ENCODE peak calls at places on chromosomes 13 and 19, in four cellular contexts. One of them, this sample, is unnamed.

GRCh38 chr19:7507884-7508283 is 8.0 kb upstream of the ZNF358 start:
- DNase-seq in HepG2: peak; percentile 26
- DNase-seq in WTC11: peak; percentile 96
- DNase-seq in SK-N-SH: peak; percentile 73
- DNase-seq in this sample: peak; percentile 91

GRCh38 chr13:81017525-81018152 is 676.7 kb upstream of the SPRY2 start:
- DNase-seq in HepG2: peak; percentile 28
- DNase-seq in WTC11: no peak
- DNase-seq in SK-N-SH: peak; percentile 44
- DNase-seq in this sample: peak; percentile 11

GRCh38 chr13:99484405-99484981 is 16.8 kb upstream of the TM9SF2 start:
- DNase-seq in SK-N-SH: no peak
- DNase-seq in WTC11: no peak
- DNase-seq in HepG2: no peak
- DNase-seq in this sample: no peak

GRCh38 chr13:32504263-32504662 is 34.3 kb downstream of the N4BP2L2 start:
- DNase-seq in SK-N-SH: no peak
- DNase-seq in HepG2: peak; percentile 74
- DNase-seq in WTC11: no peak
- DNase-seq in this sample: no peak

GRCh38 chr19:3479177-3479818 is 1.0 kb downstream of the SMIM24 start:
- DNase-seq in SK-N-SH: peak; percentile 78
- DNase-seq in WTC11: peak; percentile 79
- DNase-seq in HepG2: no peak
- DNase-seq in this sample: peak; percentile 96

GRCh38 chr19:55519461-55520311 is 17.2 kb downstream of the SBK2 start:
- DNase-seq in SK-N-SH: no peak
- DNase-seq in HepG2: peak; percentile 11
- DNase-seq in WTC11: no peak
- DNase-seq in this sample: no peak

GRCh38 chr19:38321646-38322323 is 2.1 kb downstream of the KCNK6 start:
- DNase-seq in WTC11: no peak
- DNase-seq in HepG2: no peak
- DNase-seq in SK-N-SH: no peak
- DNase-seq in this sample: no peak

GRCh38 chr19:7230826-7231225 is 63.4 kb downstream of the INSR start:
- DNase-seq in SK-N-SH: no peak
- DNase-seq in WTC11: no peak
- DNase-seq in HepG2: no peak
- DNase-seq in this sample: no peak

GRCh38 chr13:74443623-74444022 is 309.4 kb upstream of the KLF12 start:
- DNase-seq in WTC11: no peak
- DNase-seq in SK-N-SH: no peak
- DNase-seq in HepG2: no peak
- DNase-seq in this sample: no peak

GRCh38 chr19:8208710-8209110 is 460 bp upstream of the CERS4 start:
- DNase-seq in HepG2: no peak
- DNase-seq in SK-N-SH: no peak
- DNase-seq in WTC11: no peak
- DNase-seq in this sample: peak; percentile 87

GRCh38 chr13:38899581-38899980 is 91.0 kb downstream of the STOML3 start:
- DNase-seq in HepG2: no peak
- DNase-seq in SK-N-SH: no peak
- DNase-seq in WTC11: no peak
- DNase-seq in this sample: no peak

GRCh38 chr19:2888739-2889224 is 11.9 kb upstream of the ZNF57 start:
- DNase-seq in HepG2: no peak
- DNase-seq in WTC11: peak; percentile 40
- DNase-seq in SK-N-SH: no peak
- DNase-seq in this sample: no peak

GRCh38 chr13:34842466-34842865 is 99.6 kb upstream of the NBEA start:
- DNase-seq in HepG2: no peak
- DNase-seq in SK-N-SH: no peak
- DNase-seq in WTC11: no peak
- DNase-seq in this sample: no peak

GRCh38 chr19:41882568-41883462 is at the start of gene ARHGEF1:
- DNase-seq in WTC11: peak; percentile 56
- DNase-seq in HepG2: no peak
- DNase-seq in SK-N-SH: peak; percentile 89
- DNase-seq in this sample: peak; percentile 89

GRCh38 chr19:7242601-7243258 is 51.5 kb downstream of the INSR start:
- DNase-seq in SK-N-SH: peak; percentile 49
- DNase-seq in WTC11: no peak
- DNase-seq in HepG2: no peak
- DNase-seq in this sample: no peak

GRCh38 chr13:83190020-83190419 is 692.3 kb downstream of the SLITRK1 start:
- DNase-seq in WTC11: no peak
- DNase-seq in HepG2: no peak
- DNase-seq in SK-N-SH: no peak
- DNase-seq in this sample: no peak

GRCh38 chr13:83183439-83184149 is 698.7 kb downstream of the SLITRK1 start:
- DNase-seq in SK-N-SH: no peak
- DNase-seq in HepG2: no peak
- DNase-seq in WTC11: no peak
- DNase-seq in this sample: no peak

GRCh38 chr13:83182845-83183244 is 699.4 kb downstream of the SLITRK1 start:
- DNase-seq in SK-N-SH: no peak
- DNase-seq in WTC11: no peak
- DNase-seq in HepG2: no peak
- DNase-seq in this sample: no peak

GRCh38 chr13:83184819-83185218 is 697.5 kb downstream of the SLITRK1 start:
- DNase-seq in HepG2: no peak
- DNase-seq in WTC11: no peak
- DNase-seq in SK-N-SH: no peak
- DNase-seq in this sample: no peak

GRCh38 chr13:83184150-83184475 is 698.2 kb downstream of the SLITRK1 start:
- DNase-seq in SK-N-SH: no peak
- DNase-seq in HepG2: no peak
- DNase-seq in WTC11: no peak
- DNase-seq in this sample: no peak
- TF ChIP-seq FOXJ3 in SK-N-SH: no peak
- TF ChIP-seq FOXJ3 in HepG2: no peak
- TF ChIP-seq FOXJ3 in WTC11: no peak
- TF ChIP-seq FOXJ3 in this sample: no peak

GRCh38 chr13:109180905-109181425 is 551.6 kb downstream of the MYO16 start:
- DNase-seq in WTC11: no peak
- DNase-seq in SK-N-SH: no peak
- DNase-seq in HepG2: peak; percentile 6
- DNase-seq in this sample: no peak
- TF ChIP-seq FOXJ3 in WTC11: no peak
- TF ChIP-seq FOXJ3 in SK-N-SH: no peak
- TF ChIP-seq FOXJ3 in HepG2: no peak
- TF ChIP-seq FOXJ3 in this sample: no peak

GRCh38 chr19:17505218-17505617 is 6.2 kb upstream of the PGLS start:
- DNase-seq in HepG2: no peak
- DNase-seq in WTC11: no peak
- DNase-seq in SK-N-SH: no peak
- DNase-seq in this sample: no peak

GRCh38 chr19:17503240-17503639 is 8.2 kb upstream of the PGLS start:
- DNase-seq in SK-N-SH: no peak
- DNase-seq in WTC11: no peak
- DNase-seq in HepG2: no peak
- DNase-seq in this sample: no peak

GRCh38 chr19:17504030-17504429 is 7.4 kb upstream of the PGLS start:
- DNase-seq in WTC11: no peak
- DNase-seq in SK-N-SH: no peak
- DNase-seq in HepG2: no peak
- DNase-seq in this sample: no peak

GRCh38 chr19:17504456-17504855 is 7.0 kb upstream of the PGLS start:
- DNase-seq in HepG2: no peak
- DNase-seq in WTC11: no peak
- DNase-seq in SK-N-SH: no peak
- DNase-seq in this sample: no peak

DNA sequence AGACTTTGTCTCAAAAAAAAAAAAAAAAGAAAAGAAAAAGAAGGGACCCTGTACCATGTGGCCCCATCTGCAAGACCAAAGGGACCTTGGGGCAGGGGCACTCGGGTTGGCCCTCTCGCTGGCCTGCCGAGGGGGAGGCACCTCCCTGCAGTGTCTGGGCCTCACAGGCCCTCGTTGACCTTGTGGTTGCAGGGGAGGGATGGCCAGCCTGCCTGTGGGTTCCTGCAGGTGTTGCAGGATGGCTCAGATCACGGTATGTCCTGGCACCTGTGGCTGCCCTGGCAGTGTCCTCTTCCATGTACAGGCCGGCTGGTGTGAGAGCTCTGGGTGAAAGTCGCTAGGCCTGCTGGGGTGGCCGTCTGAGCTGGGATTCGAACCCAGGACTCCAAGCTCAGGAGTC is 4.7 kb upstream of the PGLS start:
- DNase-seq in HepG2: no peak
- DNase-seq in WTC11: no peak
- DNase-seq in SK-N-SH: no peak
- DNase-seq in this sample: no peak
- TF ChIP-seq FOXJ3 in HepG2: no peak
- TF ChIP-seq FOXJ3 in WTC11: no peak
- TF ChIP-seq FOXJ3 in SK-N-SH: no peak
- TF ChIP-seq FOXJ3 in this sample: no peak

GRCh38 chr19:18802354-18802753 is 11.2 kb upstream of the COMP start:
- DNase-seq in HepG2: peak; percentile 50
- DNase-seq in WTC11: peak; percentile 60
- DNase-seq in SK-N-SH: peak; percentile 51
- DNase-seq in this sample: peak; percentile 62
- TF ChIP-seq FOXJ3 in HepG2: no peak
- TF ChIP-seq FOXJ3 in WTC11: no peak
- TF ChIP-seq FOXJ3 in SK-N-SH: no peak
- TF ChIP-seq FOXJ3 in this sample: no peak

DNA sequence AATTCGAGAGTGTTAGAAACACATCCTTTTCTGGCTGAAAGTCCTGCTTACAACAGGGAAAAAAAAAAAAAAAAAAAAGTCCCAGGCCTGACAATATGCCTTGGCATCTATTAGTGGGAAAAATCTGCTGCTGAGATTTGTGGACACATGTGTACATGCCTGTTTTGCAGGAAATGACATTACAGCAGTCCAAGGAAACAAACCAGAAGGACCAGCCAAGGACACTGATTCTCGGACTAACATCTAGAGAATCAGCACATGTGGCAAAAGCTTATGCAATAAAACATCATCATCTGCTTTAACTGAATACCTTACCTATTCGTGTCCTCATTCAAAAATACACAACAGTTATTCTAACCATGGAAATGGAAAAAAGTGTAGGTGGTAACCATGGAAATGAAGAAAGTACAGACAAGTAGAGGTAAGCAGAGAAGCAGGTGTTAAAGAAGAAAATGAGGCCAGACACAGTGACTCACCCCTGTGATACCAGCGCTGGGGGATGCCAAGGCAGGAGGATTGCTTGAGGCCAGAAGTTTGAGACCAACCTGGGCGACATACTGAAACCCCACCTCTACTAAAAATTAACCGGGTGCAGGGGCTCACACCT is 9.4 kb upstream of the DPY19L3 start:
- DNase-seq in HepG2: no peak
- DNase-seq in WTC11: no peak
- DNase-seq in SK-N-SH: no peak
- DNase-seq in this sample: no peak
- TF ChIP-seq FOXJ3 in HepG2: no peak
- TF ChIP-seq FOXJ3 in WTC11: no peak
- TF ChIP-seq FOXJ3 in SK-N-SH: no peak
- TF ChIP-seq FOXJ3 in this sample: no peak

This sample was measured in K562.